ENCODE peak calls at places on chromosomes 16 and 17, in ten cellular contexts. One of them, this sample, is unnamed.

GRCh38 chr17:38844261-38844757 is 9.2 kb downstream of the RPL23 start:
- DNase-seq in CD8-positive, alpha-beta memory T cell: no peak
- DNase-seq in MV-4-11: peak
- DNase-seq in bronchial epithelial cell: no peak
- DNase-seq in HS-5: no peak
- DNase-seq in activated CD4-positive, alpha-beta T cell treated with anti-CD3 and anti-CD28 coated beads, Interleukin-2, amount 10 ng/mL, durations not matched to agents 7 days and 5 days: no peak
- DNase-seq in kidney tubule cell: no peak
- DNase-seq in fibroblast of lung: peak
- DNase-seq in spleen: no peak
- DNase-seq in GM12865: peak
- DNase-seq in this sample: peak

GRCh38 chr16:685967-686366 is 1.8 kb upstream of the JMJD8 start:
- DNase-seq in CD8-positive, alpha-beta memory T cell: no peak
- DNase-seq in MV-4-11: peak
- DNase-seq in bronchial epithelial cell: peak
- DNase-seq in HS-5: no peak
- DNase-seq in activated CD4-positive, alpha-beta T cell treated with anti-CD3 and anti-CD28 coated beads, Interleukin-2, amount 10 ng/mL, durations not matched to agents 7 days and 5 days: no peak
- DNase-seq in kidney tubule cell: peak
- DNase-seq in fibroblast of lung: peak
- DNase-seq in spleen: peak
- DNase-seq in GM12865: no peak
- DNase-seq in this sample: peak

GRCh38 chr16:56610017-56610608 is 1.7 kb downstream of the MT2A start:
- DNase-seq in CD8-positive, alpha-beta memory T cell: peak
- DNase-seq in MV-4-11: peak
- DNase-seq in bronchial epithelial cell: peak
- DNase-seq in HS-5: peak
- DNase-seq in activated CD4-positive, alpha-beta T cell treated with anti-CD3 and anti-CD28 coated beads, Interleukin-2, amount 10 ng/mL, durations not matched to agents 7 days and 5 days: peak
- DNase-seq in kidney tubule cell: peak
- DNase-seq in fibroblast of lung: peak
- DNase-seq in spleen: peak
- DNase-seq in GM12865: peak
- DNase-seq in this sample: peak

GRCh38 chr17:31596382-31597323 is 205.2 kb downstream of the RAB11FIP4 start:
- DNase-seq in CD8-positive, alpha-beta memory T cell: peak
- DNase-seq in MV-4-11: peak
- DNase-seq in bronchial epithelial cell: peak
- DNase-seq in HS-5: peak
- DNase-seq in activated CD4-positive, alpha-beta T cell treated with anti-CD3 and anti-CD28 coated beads, Interleukin-2, amount 10 ng/mL, durations not matched to agents 7 days and 5 days: no peak
- DNase-seq in kidney tubule cell: peak
- DNase-seq in fibroblast of lung: peak
- DNase-seq in spleen: peak
- DNase-seq in GM12865: peak
- DNase-seq in this sample: no peak

GRCh38 chr16:85428168-85428898 is 184.8 kb upstream of the GSE1 start:
- DNase-seq in CD8-positive, alpha-beta memory T cell: no peak
- DNase-seq in MV-4-11: no peak
- DNase-seq in bronchial epithelial cell: peak
- DNase-seq in HS-5: no peak
- DNase-seq in activated CD4-positive, alpha-beta T cell treated with anti-CD3 and anti-CD28 coated beads, Interleukin-2, amount 10 ng/mL, durations not matched to agents 7 days and 5 days: peak
- DNase-seq in kidney tubule cell: peak
- DNase-seq in fibroblast of lung: no peak
- DNase-seq in spleen: peak
- DNase-seq in GM12865: peak
- DNase-seq in this sample: no peak

GRCh38 chr17:30091771-30092170 is 24.8 kb upstream of the NSRP1 start:
- DNase-seq in CD8-positive, alpha-beta memory T cell: no peak
- DNase-seq in MV-4-11: no peak
- DNase-seq in bronchial epithelial cell: peak
- DNase-seq in HS-5: peak
- DNase-seq in activated CD4-positive, alpha-beta T cell treated with anti-CD3 and anti-CD28 coated beads, Interleukin-2, amount 10 ng/mL, durations not matched to agents 7 days and 5 days: no peak
- DNase-seq in kidney tubule cell: peak
- DNase-seq in fibroblast of lung: peak
- DNase-seq in spleen: no peak
- DNase-seq in GM12865: no peak
- DNase-seq in this sample: no peak

GRCh38 chr17:19304209-19304608 is 58.3 kb downstream of the B9D1 start:
- DNase-seq in CD8-positive, alpha-beta memory T cell: no peak
- DNase-seq in MV-4-11: peak
- DNase-seq in bronchial epithelial cell: peak
- DNase-seq in HS-5: no peak
- DNase-seq in activated CD4-positive, alpha-beta T cell treated with anti-CD3 and anti-CD28 coated beads, Interleukin-2, amount 10 ng/mL, durations not matched to agents 7 days and 5 days: no peak
- DNase-seq in kidney tubule cell: peak
- DNase-seq in fibroblast of lung: peak
- DNase-seq in spleen: peak
- DNase-seq in GM12865: peak
- DNase-seq in this sample: peak

GRCh38 chr16:5615868-5616642 is 518.5 kb upstream of the EEF2KMT start:
- DNase-seq in CD8-positive, alpha-beta memory T cell: no peak
- DNase-seq in MV-4-11: peak
- DNase-seq in bronchial epithelial cell: no peak
- DNase-seq in HS-5: no peak
- DNase-seq in activated CD4-positive, alpha-beta T cell treated with anti-CD3 and anti-CD28 coated beads, Interleukin-2, amount 10 ng/mL, durations not matched to agents 7 days and 5 days: peak
- DNase-seq in kidney tubule cell: peak
- DNase-seq in fibroblast of lung: peak
- DNase-seq in spleen: peak
- DNase-seq in GM12865: peak
- DNase-seq in this sample: peak

GRCh38 chr16:52071101-52071500 is 475.8 kb downstream of the TOX3 start:
- DNase-seq in CD8-positive, alpha-beta memory T cell: no peak
- DNase-seq in MV-4-11: no peak
- DNase-seq in bronchial epithelial cell: no peak
- DNase-seq in HS-5: no peak
- DNase-seq in activated CD4-positive, alpha-beta T cell treated with anti-CD3 and anti-CD28 coated beads, Interleukin-2, amount 10 ng/mL, durations not matched to agents 7 days and 5 days: no peak
- DNase-seq in kidney tubule cell: no peak
- DNase-seq in fibroblast of lung: no peak
- DNase-seq in spleen: no peak
- DNase-seq in GM12865: no peak
- DNase-seq in this sample: no peak

GRCh38 chr17:29625037-29625750 is 2.5 kb upstream of the CORO6 start:
- DNase-seq in CD8-positive, alpha-beta memory T cell: no peak
- DNase-seq in MV-4-11: peak
- DNase-seq in bronchial epithelial cell: peak
- DNase-seq in HS-5: no peak
- DNase-seq in activated CD4-positive, alpha-beta T cell treated with anti-CD3 and anti-CD28 coated beads, Interleukin-2, amount 10 ng/mL, durations not matched to agents 7 days and 5 days: no peak
- DNase-seq in kidney tubule cell: no peak
- DNase-seq in fibroblast of lung: peak
- DNase-seq in spleen: no peak
- DNase-seq in GM12865: no peak
- DNase-seq in this sample: no peak

GRCh38 chr16:12900599-12901203 is 697 bp upstream of the SHISA9 start:
- DNase-seq in CD8-positive, alpha-beta memory T cell: no peak
- DNase-seq in MV-4-11: no peak
- DNase-seq in bronchial epithelial cell: no peak
- DNase-seq in HS-5: no peak
- DNase-seq in activated CD4-positive, alpha-beta T cell treated with anti-CD3 and anti-CD28 coated beads, Interleukin-2, amount 10 ng/mL, durations not matched to agents 7 days and 5 days: no peak
- DNase-seq in kidney tubule cell: peak
- DNase-seq in fibroblast of lung: no peak
- DNase-seq in spleen: no peak
- DNase-seq in GM12865: no peak
- DNase-seq in this sample: no peak

GRCh38 chr17:79799538-79800324 is 2.9 kb upstream of the CBX8 start:
- DNase-seq in CD8-positive, alpha-beta memory T cell: no peak
- DNase-seq in MV-4-11: no peak
- DNase-seq in bronchial epithelial cell: no peak
- DNase-seq in HS-5: no peak
- DNase-seq in activated CD4-positive, alpha-beta T cell treated with anti-CD3 and anti-CD28 coated beads, Interleukin-2, amount 10 ng/mL, durations not matched to agents 7 days and 5 days: no peak
- DNase-seq in kidney tubule cell: no peak
- DNase-seq in fibroblast of lung: no peak
- DNase-seq in spleen: no peak
- DNase-seq in GM12865: no peak
- DNase-seq in this sample: peak

GRCh38 chr16:926715-927114 is 44.1 kb downstream of the LMF1 start:
- DNase-seq in CD8-positive, alpha-beta memory T cell: no peak
- DNase-seq in MV-4-11: no peak
- DNase-seq in bronchial epithelial cell: no peak
- DNase-seq in HS-5: no peak
- DNase-seq in activated CD4-positive, alpha-beta T cell treated with anti-CD3 and anti-CD28 coated beads, Interleukin-2, amount 10 ng/mL, durations not matched to agents 7 days and 5 days: no peak
- DNase-seq in kidney tubule cell: no peak
- DNase-seq in fibroblast of lung: no peak
- DNase-seq in spleen: peak
- DNase-seq in GM12865: no peak
- DNase-seq in this sample: no peak

GRCh38 chr17:19003966-19004600 is 481 bp downstream of the FAM83G start:
- DNase-seq in CD8-positive, alpha-beta memory T cell: no peak
- DNase-seq in MV-4-11: no peak
- DNase-seq in bronchial epithelial cell: peak
- DNase-seq in HS-5: no peak
- DNase-seq in activated CD4-positive, alpha-beta T cell treated with anti-CD3 and anti-CD28 coated beads, Interleukin-2, amount 10 ng/mL, durations not matched to agents 7 days and 5 days: peak
- DNase-seq in kidney tubule cell: peak
- DNase-seq in fibroblast of lung: peak
- DNase-seq in spleen: no peak
- DNase-seq in GM12865: peak
- DNase-seq in this sample: no peak

This sample was measured in OCI-M1.